ENCODE peak calls at places on chromosome 13, in six cellular contexts. L is H1, C is A549, Y is IMR-90, Z is HepG2, K is K562. N is an unnamed sample.

GRCh38 chr13:24630851-24631341 is 49.3 kb upstream of the ATP12A start:
- DNase-seq in L (peak), C (no peak), K (peak), Y (peak), Z (no peak), N (no peak)

GRCh38 chr13:45092668-45093067 is 27.6 kb upstream of the GTF2F2 start:
- DNase-seq in L (no peak), Z (no peak), C (no peak), Y (no peak), K (no peak), N (no peak)

GRCh38 chr13:65656740-65657329 is 1573.3 kb downstream of the PCDH9 start:
- DNase-seq in Y (peak), C (peak), L (no peak), Z (no peak), K (no peak), N (no peak)

GRCh38 chr13:23608704-23609413 is 38.6 kb downstream of the TNFRSF19 start:
- DNase-seq in Y (peak), K (no peak), C (no peak), Z (peak), L (no peak), N (no peak)

GRCh38 chr13:107284168-107284567 is 716.2 kb upstream of the ARGLU1 start:
- DNase-seq in K (no peak), Y (peak), L (no peak), Z (no peak), C (no peak), N (no peak)

GRCh38 chr13:23447927-23448326 is 14.4 kb upstream of the SACS start:
- DNase-seq in Z (no peak), C (no peak), L (no peak), Y (peak), K (no peak), N (no peak)

GRCh38 chr13:77980592-77980991 is 62.0 kb upstream of the EDNRB start:
- DNase-seq in Y (peak), L (no peak), C (peak), K (no peak), Z (no peak), N (no peak)

GRCh38 chr13:45055198-45055901 is 65.0 kb upstream of the GTF2F2 start:
- DNase-seq in Y (peak), K (no peak), Z (no peak), C (peak), L (no peak), N (peak)

GRCh38 chr13:59024434-59024833 is 1139.3 kb downstream of the DIAPH3 start:
- DNase-seq in Y (no peak), L (no peak), C (no peak), K (no peak), Z (no peak), N (no peak)

GRCh38 chr13:50693755-50694154 is 149.7 kb downstream of the DLEU7 start:
- DNase-seq in Z (no peak), L (no peak), Y (no peak), K (no peak), C (no peak), N (no peak)

GRCh38 chr13:113982296-113982661 is 8.4 kb upstream of the C13orf46 start:
- DNase-seq in K (no peak), Y (no peak), C (no peak), Z (no peak), L (no peak), N (no peak)

DNA sequence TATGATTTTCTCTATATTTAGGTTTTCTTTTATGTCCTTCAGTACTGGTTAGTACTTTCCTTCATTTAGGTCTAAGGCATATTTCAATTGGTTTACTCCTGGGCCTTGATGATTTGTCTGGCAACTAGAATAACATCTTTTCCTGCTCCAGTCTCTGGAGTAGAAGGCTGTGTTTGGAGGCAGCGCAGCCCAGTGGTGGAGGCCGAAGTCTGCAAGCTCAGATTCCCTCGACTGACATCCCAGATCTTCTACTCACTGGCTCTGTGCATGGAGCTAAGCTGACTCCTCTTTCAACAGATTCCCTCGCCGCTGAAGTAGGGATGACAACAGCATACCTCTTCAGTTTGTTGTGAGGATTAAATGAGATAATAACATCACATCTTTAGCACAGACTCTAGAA is 141.0 kb downstream of the RAP2A start:
- DNase-seq in K (no peak), C (peak), Y (peak), Z (peak), L (peak), N (no peak)
- TF ChIP-seq USF2 in K (no peak), C (no peak), Y (no peak), Z (no peak), L (no peak), N (no peak)

GRCh38 chr13:109764474-109765292 is 21.7 kb downstream of the IRS2 start:
- DNase-seq in Y (peak), L (no peak), K (no peak), C (no peak), Z (no peak), N (no peak)
- TF ChIP-seq CEBPB in Y (no peak), L (no peak), K (no peak), C (no peak), Z (no peak), N (no peak)

DNA sequence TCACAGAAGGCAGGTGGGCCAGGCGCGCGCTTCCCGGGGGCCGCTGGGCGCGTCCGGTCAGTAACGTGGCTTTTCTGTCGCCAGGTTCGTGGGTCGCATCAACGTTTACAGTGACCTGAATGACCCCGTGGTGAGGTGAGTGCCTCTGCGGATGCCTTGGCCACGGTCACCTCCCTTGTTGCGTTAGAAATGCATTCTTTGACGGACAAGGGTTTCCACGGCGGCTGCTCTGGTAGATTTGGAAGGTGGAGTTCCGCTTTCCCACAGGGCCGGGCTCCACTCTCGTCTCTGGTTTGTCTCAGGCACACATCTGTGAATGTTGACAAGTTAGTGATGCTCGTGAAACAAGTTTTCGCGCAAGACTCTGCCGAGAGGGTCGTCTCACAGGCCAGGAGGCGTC is 130.0 kb downstream of the ATP11A start:
- DNase-seq in Y (no peak), K (no peak), C (no peak), L (no peak), Z (no peak), N (no peak)
- TF ChIP-seq USF2 in Y (no peak), K (no peak), C (no peak), L (no peak), Z (no peak), N (no peak)

GRCh38 chr13:32881074-32881791 is 135.0 kb upstream of the KL start:
- DNase-seq in Y (peak), K (no peak), C (no peak), Z (no peak), L (no peak), N (no peak)
- TF ChIP-seq CEBPB in Y (no peak), K (no peak), C (no peak), Z (no peak), L (no peak), N (no peak)

GRCh38 chr13:29484796-29485195 is 110.7 kb downstream of the SLC7A1 start:
- DNase-seq in Y (no peak), L (no peak), K (no peak), C (no peak), Z (no peak), N (no peak)

GRCh38 chr13:29483211-29483610 is 112.3 kb downstream of the SLC7A1 start:
- DNase-seq in L (no peak), C (no peak), Z (no peak), K (no peak), Y (no peak), N (no peak)

GRCh38 chr13:29481603-29482002 is 113.9 kb downstream of the SLC7A1 start:
- DNase-seq in Z (no peak), C (no peak), K (no peak), L (no peak), Y (no peak), N (no peak)

GRCh38 chr13:29482504-29482903 is 113.0 kb downstream of the SLC7A1 start:
- DNase-seq in C (no peak), L (no peak), K (no peak), Y (no peak), Z (no peak), N (no peak)

GRCh38 chr13:29484236-29484635 is 111.3 kb downstream of the SLC7A1 start:
- DNase-seq in Z (no peak), C (no peak), K (no peak), Y (no peak), L (no peak), N (no peak)
- TF ChIP-seq USF2 in Z (no peak), C (no peak), K (no peak), Y (no peak), L (no peak), N (no peak)

GRCh38 chr13:94362411-94362909 is 117.0 kb downstream of the DCT start:
- DNase-seq in Y (peak), L (peak), K (peak), C (peak), Z (peak), N (peak)
- TF ChIP-seq CEBPB in Y (no peak), L (no peak), K (no peak), C (no peak), Z (no peak), N (no peak)

DNA sequence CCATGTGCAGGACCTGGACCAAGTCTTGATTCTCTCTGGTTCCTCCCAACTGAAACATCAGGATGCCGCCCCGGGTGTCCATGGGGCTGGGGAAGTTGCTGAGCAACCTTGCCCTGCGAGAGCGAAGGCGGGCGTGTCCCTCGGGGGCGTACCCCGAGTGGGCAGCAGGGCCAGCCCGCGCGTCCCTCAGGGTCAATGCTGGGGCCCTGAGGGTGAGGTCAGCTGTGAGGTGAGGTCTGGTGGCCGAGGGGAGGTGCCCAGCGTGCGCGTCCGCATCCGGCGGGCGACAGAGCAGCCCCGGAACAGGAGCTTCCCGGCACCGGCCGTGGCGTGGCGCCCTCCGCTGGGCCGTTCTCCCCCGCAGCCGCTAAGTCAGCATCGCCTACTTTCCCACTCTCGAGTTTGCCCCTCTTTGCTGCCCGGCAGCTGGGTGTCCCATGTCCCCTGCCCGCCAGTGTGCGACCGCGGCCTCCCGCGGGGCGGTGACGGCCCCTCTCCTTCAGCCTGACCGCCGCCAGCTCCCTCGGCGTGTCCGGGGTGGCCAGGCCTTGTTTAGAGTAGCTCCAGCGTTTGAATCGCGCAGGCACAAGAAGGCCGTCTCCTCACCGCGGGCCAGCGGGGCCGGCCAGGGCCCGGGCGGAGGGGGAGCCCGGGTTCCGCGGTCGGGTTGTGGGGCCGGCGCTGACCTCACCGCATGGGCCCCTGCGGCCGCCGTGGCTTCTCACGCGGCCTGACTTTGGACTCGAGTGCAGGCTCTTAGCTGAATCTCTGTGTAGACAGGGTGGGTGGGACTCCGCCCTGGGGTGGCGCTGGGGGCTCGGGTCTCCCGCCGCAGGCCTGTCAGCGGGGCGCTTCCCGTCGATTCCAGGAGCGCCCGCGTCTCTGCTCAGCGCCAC is 33.0 kb downstream of the GJA3 start:
- DNase-seq in C (peak), Z (peak), Y (peak), L (no peak), K (no peak), N (no peak)
- TF ChIP-seq USF2 in C (no peak), Z (no peak), Y (no peak), L (no peak), K (no peak), N (no peak)

GRCh38 chr13:111865826-111866225 is 201.1 kb upstream of the SOX1 start:
- DNase-seq in L (no peak), Y (no peak), Z (no peak), K (no peak), C (no peak), N (no peak)
- TF ChIP-seq CEBPB in L (no peak), Y (no peak), Z (no peak), K (no peak), C (no peak), N (no peak)

N was measured in GM12878.